ENCODE peak calls at places on chromosomes 7 and 10, in four cellular contexts. One of them, this sample, is unnamed.

GRCh38 chr10:116307450-116307849 is 16.8 kb upstream of the CCDC172 start:
- DNase-seq in GM23248: no peak
- DNase-seq in fibroblast of villous mesenchyme: no peak
- DNase-seq in NCI-H1105 treated with DMSO at 0.1 percent for 48 hours: no peak
- DNase-seq in this sample: no peak

GRCh38 chr7:26393855-26394254 is 102.2 kb downstream of the SNX10 start:
- DNase-seq in GM23248: no peak
- DNase-seq in fibroblast of villous mesenchyme: no peak
- DNase-seq in NCI-H1105 treated with DMSO at 0.1 percent for 48 hours: no peak
- DNase-seq in this sample: no peak

GRCh38 chr10:13349776-13350274 is 1.7 kb upstream of the SEPHS1 start:
- DNase-seq in GM23248: peak
- DNase-seq in fibroblast of villous mesenchyme: peak
- DNase-seq in NCI-H1105 treated with DMSO at 0.1 percent for 48 hours: no peak
- DNase-seq in this sample: peak

GRCh38 chr10:2925631-2926030 is 141.7 kb upstream of the PFKP start:
- DNase-seq in GM23248: no peak
- DNase-seq in fibroblast of villous mesenchyme: peak
- DNase-seq in NCI-H1105 treated with DMSO at 0.1 percent for 48 hours: no peak
- DNase-seq in this sample: peak

GRCh38 chr10:63268139-63268797 is 135.1 kb downstream of the NRBF2 start:
- DNase-seq in GM23248: peak
- DNase-seq in fibroblast of villous mesenchyme: peak
- DNase-seq in NCI-H1105 treated with DMSO at 0.1 percent for 48 hours: no peak
- DNase-seq in this sample: peak

GRCh38 chr10:129035052-129035805 is 431.8 kb upstream of the MGMT start:
- DNase-seq in GM23248: peak
- DNase-seq in fibroblast of villous mesenchyme: no peak
- DNase-seq in NCI-H1105 treated with DMSO at 0.1 percent for 48 hours: no peak
- DNase-seq in this sample: no peak

GRCh38 chr10:126658928-126659327 is 11.6 kb downstream of the C10orf90 start:
- DNase-seq in GM23248: no peak
- DNase-seq in fibroblast of villous mesenchyme: no peak
- DNase-seq in NCI-H1105 treated with DMSO at 0.1 percent for 48 hours: no peak
- DNase-seq in this sample: no peak

GRCh38 chr7:45590679-45591057 is 16.5 kb downstream of the ADCY1 start:
- DNase-seq in GM23248: no peak
- DNase-seq in fibroblast of villous mesenchyme: no peak
- DNase-seq in NCI-H1105 treated with DMSO at 0.1 percent for 48 hours: no peak
- DNase-seq in this sample: no peak